ENCODE peak calls at places on chromosomes 6 and 20, in six cellular contexts. One of them, this sample, is unnamed.

GRCh38 chr6:155517282-155517681 is 61.6 kb upstream of the NOX3 start:
- DNase-seq in activated naive CD4-positive, alpha-beta T cell treated with anti-CD3 and anti-CD28 coated beads for 36 hours: no peak
- DNase-seq in dorsolateral prefrontal cortex: no peak
- DNase-seq in CD4-positive, alpha-beta T cell: no peak
- DNase-seq in lower leg skin: no peak
- DNase-seq in EL: no peak
- DNase-seq in this sample: no peak

GRCh38 chr6:17869010-17869752 is 118.3 kb downstream of the KIF13A start:
- DNase-seq in activated naive CD4-positive, alpha-beta T cell treated with anti-CD3 and anti-CD28 coated beads for 36 hours: no peak
- DNase-seq in lower leg skin: no peak
- DNase-seq in dorsolateral prefrontal cortex: no peak
- DNase-seq in EL: peak; percentile 82
- DNase-seq in CD4-positive, alpha-beta T cell: no peak
- DNase-seq in this sample: no peak

GRCh38 chr20:55143605-55144004 is 668.2 kb downstream of the DOK5 start:
- DNase-seq in activated naive CD4-positive, alpha-beta T cell treated with anti-CD3 and anti-CD28 coated beads for 36 hours: no peak
- DNase-seq in lower leg skin: no peak
- DNase-seq in CD4-positive, alpha-beta T cell: no peak
- DNase-seq in dorsolateral prefrontal cortex: no peak
- DNase-seq in EL: no peak
- DNase-seq in this sample: no peak

GRCh38 chr6:21082091-21082490 is 511.5 kb upstream of the SOX4 start:
- DNase-seq in activated naive CD4-positive, alpha-beta T cell treated with anti-CD3 and anti-CD28 coated beads for 36 hours: no peak
- DNase-seq in lower leg skin: no peak
- DNase-seq in EL: no peak
- DNase-seq in CD4-positive, alpha-beta T cell: no peak
- DNase-seq in dorsolateral prefrontal cortex: no peak
- DNase-seq in this sample: no peak

GRCh38 chr6:30163090-30163917 is at the start of gene TRIM15:
- DNase-seq in activated naive CD4-positive, alpha-beta T cell treated with anti-CD3 and anti-CD28 coated beads for 36 hours: peak; percentile 86
- DNase-seq in lower leg skin: no peak
- DNase-seq in EL: no peak
- DNase-seq in CD4-positive, alpha-beta T cell: no peak
- DNase-seq in dorsolateral prefrontal cortex: no peak
- DNase-seq in this sample: no peak

GRCh38 chr20:41622584-41622983 is 4.4 kb upstream of the CHD6 start:
- DNase-seq in activated naive CD4-positive, alpha-beta T cell treated with anti-CD3 and anti-CD28 coated beads for 36 hours: no peak
- DNase-seq in lower leg skin: no peak
- DNase-seq in CD4-positive, alpha-beta T cell: no peak
- DNase-seq in EL: no peak
- DNase-seq in dorsolateral prefrontal cortex: no peak
- DNase-seq in this sample: no peak

GRCh38 chr6:141666187-141666586 is 466.5 kb upstream of the GJE1 start:
- DNase-seq in EL: no peak
- DNase-seq in CD4-positive, alpha-beta T cell: no peak
- DNase-seq in dorsolateral prefrontal cortex: no peak
- DNase-seq in activated naive CD4-positive, alpha-beta T cell treated with anti-CD3 and anti-CD28 coated beads for 36 hours: no peak
- DNase-seq in lower leg skin: no peak
- DNase-seq in this sample: no peak

GRCh38 chr6:145508107-145508506 is 227.2 kb downstream of the EPM2A start:
- DNase-seq in CD4-positive, alpha-beta T cell: no peak
- DNase-seq in EL: no peak
- DNase-seq in activated naive CD4-positive, alpha-beta T cell treated with anti-CD3 and anti-CD28 coated beads for 36 hours: no peak
- DNase-seq in dorsolateral prefrontal cortex: no peak
- DNase-seq in lower leg skin: no peak
- DNase-seq in this sample: no peak

GRCh38 chr6:97626586-97627441 is 343.8 kb upstream of the MMS22L start:
- DNase-seq in CD4-positive, alpha-beta T cell: no peak
- DNase-seq in lower leg skin: no peak
- DNase-seq in activated naive CD4-positive, alpha-beta T cell treated with anti-CD3 and anti-CD28 coated beads for 36 hours: no peak
- DNase-seq in dorsolateral prefrontal cortex: no peak
- DNase-seq in EL: peak; percentile 11
- DNase-seq in this sample: peak; percentile 26

GRCh38 chr6:17831135-17831534 is 124.4 kb upstream of the NUP153 start:
- DNase-seq in lower leg skin: peak; percentile 44
- DNase-seq in EL: peak; percentile 54
- DNase-seq in activated naive CD4-positive, alpha-beta T cell treated with anti-CD3 and anti-CD28 coated beads for 36 hours: no peak
- DNase-seq in dorsolateral prefrontal cortex: no peak
- DNase-seq in CD4-positive, alpha-beta T cell: no peak
- DNase-seq in this sample: no peak

GRCh38 chr6:11732036-11732545 is 46.5 kb downstream of the ADTRP start:
- DNase-seq in lower leg skin: peak; percentile 86
- DNase-seq in activated naive CD4-positive, alpha-beta T cell treated with anti-CD3 and anti-CD28 coated beads for 36 hours: peak; percentile 87
- DNase-seq in EL: peak; percentile 23
- DNase-seq in dorsolateral prefrontal cortex: peak; percentile 37
- DNase-seq in CD4-positive, alpha-beta T cell: no peak
- DNase-seq in this sample: no peak

GRCh38 chr6:133306876-133307275 is 65.7 kb downstream of the EYA4 start:
- DNase-seq in EL: no peak
- DNase-seq in dorsolateral prefrontal cortex: no peak
- DNase-seq in lower leg skin: no peak
- DNase-seq in CD4-positive, alpha-beta T cell: no peak
- DNase-seq in activated naive CD4-positive, alpha-beta T cell treated with anti-CD3 and anti-CD28 coated beads for 36 hours: no peak
- DNase-seq in this sample: no peak

GRCh38 chr6:138597336-138597735 is 98.0 kb upstream of the NHSL1 start:
- DNase-seq in CD4-positive, alpha-beta T cell: no peak
- DNase-seq in lower leg skin: no peak
- DNase-seq in dorsolateral prefrontal cortex: no peak
- DNase-seq in EL: no peak
- DNase-seq in activated naive CD4-positive, alpha-beta T cell treated with anti-CD3 and anti-CD28 coated beads for 36 hours: no peak
- DNase-seq in this sample: no peak

GRCh38 chr6:143401636-143402370 is 48.7 kb downstream of the ADAT2 start:
- DNase-seq in activated naive CD4-positive, alpha-beta T cell treated with anti-CD3 and anti-CD28 coated beads for 36 hours: no peak
- DNase-seq in CD4-positive, alpha-beta T cell: no peak
- DNase-seq in EL: no peak
- DNase-seq in lower leg skin: no peak
- DNase-seq in dorsolateral prefrontal cortex: no peak
- DNase-seq in this sample: no peak

GRCh38 chr6:134510920-134511319 is 193.0 kb upstream of the SGK1 start:
- DNase-seq in lower leg skin: no peak
- DNase-seq in activated naive CD4-positive, alpha-beta T cell treated with anti-CD3 and anti-CD28 coated beads for 36 hours: no peak
- DNase-seq in CD4-positive, alpha-beta T cell: no peak
- DNase-seq in dorsolateral prefrontal cortex: no peak
- DNase-seq in EL: no peak
- DNase-seq in this sample: no peak

GRCh38 chr6:141587482-141588266 is 545.1 kb upstream of the GJE1 start:
- DNase-seq in EL: peak; percentile 94
- DNase-seq in lower leg skin: no peak
- DNase-seq in dorsolateral prefrontal cortex: no peak
- DNase-seq in CD4-positive, alpha-beta T cell: no peak
- DNase-seq in activated naive CD4-positive, alpha-beta T cell treated with anti-CD3 and anti-CD28 coated beads for 36 hours: no peak
- DNase-seq in this sample: no peak

GRCh38 chr6:150959071-150959637 is 93.7 kb downstream of the MTHFD1L start:
- DNase-seq in EL: no peak
- DNase-seq in dorsolateral prefrontal cortex: no peak
- DNase-seq in activated naive CD4-positive, alpha-beta T cell treated with anti-CD3 and anti-CD28 coated beads for 36 hours: no peak
- DNase-seq in lower leg skin: no peak
- DNase-seq in CD4-positive, alpha-beta T cell: no peak
- DNase-seq in this sample: no peak

GRCh38 chr6:36361071-36361470 is 24.4 kb upstream of the BNIP5 start:
- DNase-seq in CD4-positive, alpha-beta T cell: no peak
- DNase-seq in dorsolateral prefrontal cortex: no peak
- DNase-seq in EL: no peak
- DNase-seq in lower leg skin: no peak
- DNase-seq in activated naive CD4-positive, alpha-beta T cell treated with anti-CD3 and anti-CD28 coated beads for 36 hours: no peak
- DNase-seq in this sample: peak; percentile 44

GRCh38 chr20:60352580-60352979 is 394.4 kb downstream of the CDH26 start:
- DNase-seq in CD4-positive, alpha-beta T cell: no peak
- DNase-seq in EL: no peak
- DNase-seq in activated naive CD4-positive, alpha-beta T cell treated with anti-CD3 and anti-CD28 coated beads for 36 hours: no peak
- DNase-seq in dorsolateral prefrontal cortex: no peak
- DNase-seq in lower leg skin: no peak
- DNase-seq in this sample: no peak

GRCh38 chr6:140101367-140101766 is 726.9 kb upstream of the CITED2 start:
- DNase-seq in CD4-positive, alpha-beta T cell: no peak
- DNase-seq in activated naive CD4-positive, alpha-beta T cell treated with anti-CD3 and anti-CD28 coated beads for 36 hours: no peak
- DNase-seq in EL: no peak
- DNase-seq in dorsolateral prefrontal cortex: no peak
- DNase-seq in lower leg skin: no peak
- DNase-seq in this sample: no peak

GRCh38 chr20:24872291-24873014 is 76.6 kb upstream of the CST7 start:
- DNase-seq in activated naive CD4-positive, alpha-beta T cell treated with anti-CD3 and anti-CD28 coated beads for 36 hours: no peak
- DNase-seq in dorsolateral prefrontal cortex: no peak
- DNase-seq in CD4-positive, alpha-beta T cell: no peak
- DNase-seq in lower leg skin: no peak
- DNase-seq in EL: no peak
- DNase-seq in this sample: no peak

GRCh38 chr6:134168580-134169223 is 116.3 kb upstream of the SLC2A12 start:
- DNase-seq in EL: peak; percentile 39
- DNase-seq in lower leg skin: no peak
- DNase-seq in dorsolateral prefrontal cortex: no peak
- DNase-seq in CD4-positive, alpha-beta T cell: no peak
- DNase-seq in activated naive CD4-positive, alpha-beta T cell treated with anti-CD3 and anti-CD28 coated beads for 36 hours: no peak
- DNase-seq in this sample: no peak

GRCh38 chr6:28282923-28283322 is 1.6 kb downstream of the PGBD1 start:
- DNase-seq in activated naive CD4-positive, alpha-beta T cell treated with anti-CD3 and anti-CD28 coated beads for 36 hours: no peak
- DNase-seq in CD4-positive, alpha-beta T cell: no peak
- DNase-seq in EL: peak; percentile 12
- DNase-seq in dorsolateral prefrontal cortex: no peak
- DNase-seq in lower leg skin: no peak
- DNase-seq in this sample: no peak

GRCh38 chr20:48294942-48295341 is 509.7 kb upstream of the SULF2 start:
- DNase-seq in activated naive CD4-positive, alpha-beta T cell treated with anti-CD3 and anti-CD28 coated beads for 36 hours: no peak
- DNase-seq in CD4-positive, alpha-beta T cell: no peak
- DNase-seq in EL: no peak
- DNase-seq in dorsolateral prefrontal cortex: no peak
- DNase-seq in lower leg skin: no peak
- DNase-seq in this sample: no peak

GRCh38 chr6:120606743-120607142 is 727.5 kb downstream of the TBC1D32 start:
- DNase-seq in activated naive CD4-positive, alpha-beta T cell treated with anti-CD3 and anti-CD28 coated beads for 36 hours: no peak
- DNase-seq in dorsolateral prefrontal cortex: no peak
- DNase-seq in CD4-positive, alpha-beta T cell: no peak
- DNase-seq in lower leg skin: no peak
- DNase-seq in EL: no peak
- DNase-seq in this sample: no peak

GRCh38 chr6:71248306-71248705 is 40.3 kb upstream of the OGFRL1 start:
- DNase-seq in CD4-positive, alpha-beta T cell: no peak
- DNase-seq in dorsolateral prefrontal cortex: no peak
- DNase-seq in activated naive CD4-positive, alpha-beta T cell treated with anti-CD3 and anti-CD28 coated beads for 36 hours: no peak
- DNase-seq in EL: peak; percentile 99
- DNase-seq in lower leg skin: no peak
- DNase-seq in this sample: no peak

GRCh38 chr6:21033575-21034026 is 499.3 kb downstream of the CDKAL1 start:
- DNase-seq in CD4-positive, alpha-beta T cell: no peak
- DNase-seq in dorsolateral prefrontal cortex: no peak
- DNase-seq in lower leg skin: peak; percentile 48
- DNase-seq in activated naive CD4-positive, alpha-beta T cell treated with anti-CD3 and anti-CD28 coated beads for 36 hours: no peak
- DNase-seq in EL: peak; percentile 85
- DNase-seq in this sample: no peak

GRCh38 chr6:151448623-151449022 is 3.3 kb downstream of the RMND1 start:
- DNase-seq in CD4-positive, alpha-beta T cell: no peak
- DNase-seq in dorsolateral prefrontal cortex: no peak
- DNase-seq in activated naive CD4-positive, alpha-beta T cell treated with anti-CD3 and anti-CD28 coated beads for 36 hours: no peak
- DNase-seq in EL: no peak
- DNase-seq in lower leg skin: no peak
- DNase-seq in this sample: no peak

GRCh38 chr6:100353276-100354015 is 111.3 kb downstream of the SIM1 start:
- DNase-seq in CD4-positive, alpha-beta T cell: no peak
- DNase-seq in activated naive CD4-positive, alpha-beta T cell treated with anti-CD3 and anti-CD28 coated beads for 36 hours: no peak
- DNase-seq in dorsolateral prefrontal cortex: no peak
- DNase-seq in EL: peak; percentile 77
- DNase-seq in lower leg skin: no peak
- DNase-seq in this sample: no peak

GRCh38 chr6:137881522-137881886 is 14.4 kb downstream of the TNFAIP3 start:
- DNase-seq in activated naive CD4-positive, alpha-beta T cell treated with anti-CD3 and anti-CD28 coated beads for 36 hours: peak; percentile 40
- DNase-seq in dorsolateral prefrontal cortex: no peak
- DNase-seq in CD4-positive, alpha-beta T cell: no peak
- DNase-seq in EL: no peak
- DNase-seq in lower leg skin: no peak
- DNase-seq in this sample: no peak

GRCh38 chr6:31010393-31011060 is at the start of gene MUC22:
- DNase-seq in lower leg skin: no peak
- DNase-seq in CD4-positive, alpha-beta T cell: no peak
- DNase-seq in EL: peak; percentile 79
- DNase-seq in activated naive CD4-positive, alpha-beta T cell treated with anti-CD3 and anti-CD28 coated beads for 36 hours: peak; percentile 55
- DNase-seq in dorsolateral prefrontal cortex: no peak
- DNase-seq in this sample: no peak

GRCh38 chr6:141562181-141562800 is 570.4 kb upstream of the GJE1 start:
- DNase-seq in CD4-positive, alpha-beta T cell: no peak
- DNase-seq in dorsolateral prefrontal cortex: peak; percentile 4
- DNase-seq in EL: peak; percentile 34
- DNase-seq in activated naive CD4-positive, alpha-beta T cell treated with anti-CD3 and anti-CD28 coated beads for 36 hours: peak; percentile 6
- DNase-seq in lower leg skin: no peak
- DNase-seq in this sample: no peak

This sample was measured in posterior cingulate gyrus.